ENCODE peak calls at places on chromosomes 13 and 19, in four cellular contexts. R is NCI-H1105, J is iPS-NIHi11, V is lung. O is an unnamed sample.

GRCh38 chr13:105634059-105634458 is 901.4 kb downstream of the EFNB2 start:
- DNase-seq in R (no peak), V (no peak), J (no peak), O (no peak)

GRCh38 chr13:68190826-68191225 is 960.7 kb upstream of the PCDH9 start:
- DNase-seq in R (no peak), V (no peak), J (no peak), O (peak; percentile 68)

GRCh38 chr13:46640843-46641242 is 87.9 kb downstream of the LRCH1 start:
- DNase-seq in V (no peak), J (no peak), R (no peak), O (no peak)

GRCh38 chr13:79901336-79901735 is 420.4 kb downstream of the NDFIP2 start:
- DNase-seq in R (no peak), J (no peak), V (no peak), O (no peak)

GRCh38 chr13:27619711-27620376 is 485 bp downstream of the LNX2 start:
- DNase-seq in V (peak; percentile 41), R (no peak), J (no peak), O (no peak)

GRCh38 chr19:48814895-48815294 is 4.1 kb upstream of the BCAT2 start:
- DNase-seq in J (no peak), R (no peak), V (no peak), O (no peak)

GRCh38 chr13:89749888-89750287 is 1597.6 kb upstream of the MIR17HG start:
- DNase-seq in R (no peak), V (no peak), J (no peak), O (no peak)

GRCh38 chr13:63393112-63393511 is 1977.5 kb upstream of the PCDH20 start:
- DNase-seq in J (no peak), V (no peak), R (no peak), O (no peak)

GRCh38 chr19:52785506-52785905 is 1.1 kb downstream of the ZNF600 start:
- DNase-seq in V (no peak), R (no peak), J (no peak), O (no peak)

GRCh38 chr19:15671891-15672579 is 852 bp upstream of the CYP4F12 start:
- DNase-seq in V (no peak), R (no peak), J (no peak), O (no peak)

GRCh38 chr19:7857727-7858701 is 16.2 kb downstream of the PRR36 start:
- DNase-seq in V (no peak), R (peak; percentile 37), J (peak; percentile 82), O (no peak)

GRCh38 chr19:53903055-53903680 is 5.9 kb upstream of the CACNG7 start:
- DNase-seq in V (no peak), J (peak; percentile 55), R (no peak), O (peak; percentile 71)

GRCh38 chr13:26254583-26255102 is 714 bp downstream of the CDK8 start:
- DNase-seq in R (no peak), J (peak; percentile 57), V (peak; percentile 62), O (peak; percentile 43)

GRCh38 chr13:107170270-107170931 is 602.5 kb upstream of the ARGLU1 start:
- DNase-seq in J (no peak), R (no peak), V (no peak), O (no peak)

GRCh38 chr19:805600-806550 is 8.6 kb downstream of the PTBP1 start:
- DNase-seq in V (no peak), R (no peak), J (no peak), O (no peak)

GRCh38 chr13:48402325-48402962 is 10.5 kb downstream of the LPAR6 start:
- DNase-seq in R (no peak), V (no peak), J (no peak), O (no peak)

GRCh38 chr19:2149980-2150793 is 1.2 kb downstream of the AP3D1 start:
- DNase-seq in V (peak; percentile 48), J (no peak), R (no peak), O (peak; percentile 37)

GRCh38 chr19:48295458-48295857 is 25.6 kb downstream of the ZNF114 start:
- DNase-seq in V (no peak), J (no peak), R (no peak), O (no peak)

GRCh38 chr13:20156711-20157110 is 4.1 kb downstream of the GJA3 start:
- DNase-seq in J (no peak), R (no peak), V (no peak), O (no peak)

GRCh38 chr13:89748716-89749115 is 1598.8 kb upstream of the MIR17HG start:
- DNase-seq in R (no peak), J (no peak), V (no peak), O (no peak)

GRCh38 chr13:102839462-102839861 is 6.4 kb upstream of the ERCC5 start:
- DNase-seq in V (no peak), J (no peak), R (no peak), O (no peak)

GRCh38 chr13:46504036-46504435 is 48.9 kb upstream of the LRCH1 start:
- DNase-seq in R (no peak), J (no peak), V (no peak), O (no peak)

GRCh38 chr13:75762066-75762937 is 126.2 kb downstream of the LMO7 start:
- DNase-seq in J (no peak), V (peak; percentile 56), R (no peak), O (peak; percentile 40)

GRCh38 chr19:58581227-58582141 is 8.3 kb upstream of the MZF1 start:
- DNase-seq in R (no peak), J (peak; percentile 82), V (peak; percentile 89), O (no peak)

GRCh38 chr13:52070929-52071523 is 46.5 kb downstream of the UTP14C start:
- DNase-seq in V (no peak), J (no peak), R (no peak), O (no peak)

GRCh38 chr19:1076046-1076386 is 9.0 kb downstream of the ARHGAP45 start:
- DNase-seq in R (no peak), V (no peak), J (no peak), O (no peak)

GRCh38 chr19:1066251-1066747 is 668 bp upstream of the ARHGAP45 start:
- DNase-seq in V (no peak), R (no peak), J (no peak), O (peak; percentile 77)

GRCh38 chr19:5103812-5104410 is 135.0 kb downstream of the KDM4B start:
- DNase-seq in V (no peak), J (no peak), R (peak; percentile 33), O (no peak)

GRCh38 chr13:43981091-43981490 is 101.4 kb downstream of the LACC1 start:
- DNase-seq in R (no peak), V (no peak), J (peak; percentile 39), O (no peak)

GRCh38 chr13:110713981-110714797 is 689 bp downstream of the ING1 start:
- DNase-seq in V (peak; percentile 58), J (no peak), R (peak; percentile 47), O (peak; percentile 20)

GRCh38 chr13:48294670-48295069 is 8.9 kb upstream of the RB1 start:
- DNase-seq in V (no peak), J (no peak), R (no peak), O (no peak)

GRCh38 chr19:1512671-1513491 is at the start of gene ADAMTSL5:
- DNase-seq in J (peak; percentile 79), R (no peak), V (no peak), O (peak; percentile 70)

GRCh38 chr19:14704450-14704849 is 14.6 kb downstream of the ZNF333 start:
- DNase-seq in J (no peak), V (no peak), R (no peak), O (no peak)

GRCh38 chr13:51000058-51000457 is 90.5 kb downstream of the RNASEH2B start:
- DNase-seq in J (no peak), R (no peak), V (no peak), O (no peak)

GRCh38 chr19:46271488-46272197 is 25.2 kb upstream of the HIF3A start:
- DNase-seq in V (no peak), J (peak; percentile 35), R (no peak), O (peak; percentile 100)

GRCh38 chr19:10361569-10362011 is 18.8 kb downstream of the TYK2 start:
- DNase-seq in V (no peak), J (no peak), R (no peak), O (no peak)

GRCh38 chr13:32010137-32010536 is 21.4 kb upstream of the FRY start:
- DNase-seq in R (no peak), J (no peak), V (no peak), O (no peak)

GRCh38 chr13:111853766-111854165 is 213.2 kb upstream of the SOX1 start:
- DNase-seq in V (no peak), R (peak; percentile 81), J (no peak), O (no peak)

O was measured in PC-9.